ENCODE peak calls at places on chromosomes 6 and 20, in six cellular contexts. Z is AG04450; Y is fibroblast of mammary gland; F is endothelial cell of umbilical vein; W is epithelial cell of esophagus; E is CD8-positive, alpha-beta T cell. S is an unnamed sample.

GRCh38 chr6:166601956-166602355 is 15.5 kb upstream of the RAMACL start:
- DNase-seq in Z (no peak), Y (no peak), F (no peak), W (no peak), E (no peak), S (no peak)

GRCh38 chr20:57397693-57398108 is 6.5 kb downstream of the RBM38 start:
- DNase-seq in Z (no peak), Y (no peak), F (no peak), W (no peak), E (peak; percentile 88), S (no peak)

GRCh38 chr6:160788806-160789205 is 86.8 kb downstream of the PLG start:
- DNase-seq in Z (no peak), Y (no peak), F (no peak), W (no peak), E (no peak), S (no peak)

GRCh38 chr6:41442800-41443501 is 103.2 kb upstream of the FOXP4 start:
- DNase-seq in Z (no peak), Y (peak; percentile 61), F (no peak), W (no peak), E (no peak), S (no peak)

GRCh38 chr6:74073429-74073828 is 377.4 kb downstream of the CD109 start:
- DNase-seq in Z (no peak), Y (peak; percentile 91), F (no peak), W (peak; percentile 88), E (no peak), S (no peak)

GRCh38 chr6:92495246-92495645 is 924.1 kb downstream of the EPHA7 start:
- DNase-seq in Z (no peak), Y (no peak), F (no peak), W (peak; percentile 1), E (no peak), S (no peak)

GRCh38 chr20:12936524-12936923 is 72.2 kb upstream of the SPTLC3 start:
- DNase-seq in Z (no peak), Y (no peak), F (no peak), W (peak; percentile 39), E (no peak), S (no peak)

GRCh38 chr6:132404736-132405135 is 3.5 kb upstream of the MOXD1 start:
- DNase-seq in Z (no peak), Y (peak; percentile 49), F (no peak), W (peak; percentile 7), E (no peak), S (no peak)

GRCh38 chr6:26360451-26361416 is 4.3 kb upstream of the BTN3A2 start:
- DNase-seq in Z (no peak), Y (no peak), F (no peak), W (no peak), E (peak; percentile 26), S (peak; percentile 77)

GRCh38 chr20:8646716-8647115 is 422.2 kb upstream of the PLCB4 start:
- DNase-seq in Z (peak; percentile 73), Y (peak; percentile 34), F (no peak), W (no peak), E (no peak), S (no peak)

GRCh38 chr20:36010745-36011326 is 42.4 kb downstream of the CNBD2 start:
- DNase-seq in Z (no peak), Y (no peak), F (no peak), W (no peak), E (no peak), S (no peak)

GRCh38 chr6:31651602-31652191 is 764 bp downstream of the BAG6 start:
- DNase-seq in Z (no peak), Y (peak; percentile 82), F (peak; percentile 84), W (peak; percentile 84), E (no peak), S (no peak)

GRCh38 chr6:97440590-97441176 is 157.7 kb upstream of the MMS22L start:
- DNase-seq in Z (no peak), Y (peak; percentile 33), F (peak; percentile 10), W (peak; percentile 18), E (no peak), S (no peak)

GRCh38 chr20:43736588-43737091 is 9.8 kb upstream of the GTSF1L start:
- DNase-seq in Z (no peak), Y (no peak), F (no peak), W (no peak), E (no peak), S (peak; percentile 79)

GRCh38 chr20:3068075-3068474 is 3.3 kb upstream of the OXT start:
- DNase-seq in Z (no peak), Y (no peak), F (no peak), W (no peak), E (no peak), S (no peak)

GRCh38 chr20:35039146-35039545 is 53.5 kb downstream of the TRPC4AP start:
- DNase-seq in Z (no peak), Y (no peak), F (no peak), W (peak; percentile 75), E (no peak), S (no peak)

GRCh38 chr20:8021541-8022269 is 2.1 kb upstream of the TMX4 start:
- DNase-seq in Z (no peak), Y (peak; percentile 18), F (no peak), W (no peak), E (no peak), S (no peak)

GRCh38 chr6:117776441-117776840 is 101.2 kb downstream of the NUS1 start:
- DNase-seq in Z (no peak), Y (peak; percentile 4), F (no peak), W (no peak), E (no peak), S (no peak)

GRCh38 chr20:62739067-62739466 is 30.4 kb downstream of the NTSR1 start:
- DNase-seq in Z (no peak), Y (no peak), F (no peak), W (no peak), E (no peak), S (no peak)

GRCh38 chr20:33812673-33813462 is 1.7 kb downstream of the CHMP4B start:
- DNase-seq in Z (no peak), Y (peak; percentile 19), F (peak; percentile 66), W (peak; percentile 37), E (no peak), S (no peak)

GRCh38 chr6:62285612-62286469 is at the start of gene KHDRBS2:
- DNase-seq in Z (no peak), Y (peak; percentile 0), F (no peak), W (peak; percentile 52), E (no peak), S (peak; percentile 30)

GRCh38 chr6:87391334-87391733 is 16.4 kb upstream of the CFAP206 start:
- DNase-seq in Z (no peak), Y (peak; percentile 32), F (peak; percentile 36), W (peak; percentile 56), E (no peak), S (no peak)

GRCh38 chr6:139073118-139073517 is 44.6 kb downstream of the ABRACL start:
- DNase-seq in Z (no peak), Y (no peak), F (no peak), W (no peak), E (no peak), S (no peak)

GRCh38 chr20:64139200-64140081 is 24.8 kb upstream of the MYT1 start:
- DNase-seq in Z (no peak), Y (no peak), F (no peak), W (no peak), E (no peak), S (no peak)

GRCh38 chr6:31660998-31661866 is 654 bp upstream of the C6orf47 start:
- DNase-seq in Z (no peak), Y (peak; percentile 57), F (no peak), W (no peak), E (no peak), S (no peak)

GRCh38 chr20:7744411-7744810 is 195.8 kb downstream of the HAO1 start:
- DNase-seq in Z (peak; percentile 41), Y (peak; percentile 90), F (no peak), W (peak; percentile 82), E (no peak), S (no peak)

GRCh38 chr20:11013801-11014200 is 340.0 kb upstream of the JAG1 start:
- DNase-seq in Z (no peak), Y (no peak), F (peak; percentile 3), W (no peak), E (no peak), S (no peak)

GRCh38 chr6:35993150-35993549 is 31.3 kb downstream of the SLC26A8 start:
- DNase-seq in Z (no peak), Y (no peak), F (no peak), W (no peak), E (no peak), S (no peak)

GRCh38 chr6:122008105-122009100 is 391.0 kb upstream of the HSF2 start:
- DNase-seq in Z (no peak), Y (no peak), F (no peak), W (no peak), E (no peak), S (no peak)

DNA sequence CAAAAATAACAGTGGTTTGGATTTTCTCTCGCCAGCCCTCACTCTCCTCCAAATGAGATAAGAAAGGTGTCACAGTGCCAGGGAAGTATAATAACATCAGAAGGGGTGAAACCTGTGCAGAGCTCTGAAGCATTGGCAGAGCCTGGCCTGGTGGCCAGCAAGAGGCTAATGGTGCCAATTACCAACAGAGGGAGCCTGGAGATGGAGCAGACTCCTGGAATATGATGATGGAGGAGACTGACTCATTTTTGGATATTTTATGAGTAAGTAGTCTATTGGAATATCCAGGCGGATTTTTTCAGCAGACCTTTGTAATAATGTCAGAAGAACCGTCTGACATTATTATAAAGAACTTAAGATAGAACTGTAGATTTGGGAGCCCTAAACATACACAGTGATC is 442.6 kb upstream of the MARCKS start:
- DNase-seq in Z (peak; percentile 36), Y (peak; percentile 83), F (peak; percentile 79), W (peak; percentile 83), E (no peak), S (no peak)
- TF ChIP-seq CTCF in Z (peak; percentile 72), Y (peak; percentile 83), F (peak; percentile 55), W (peak; percentile 84), E (no peak), S (no peak)

GRCh38 chr6:43644940-43645612 is at the start of gene RSPH9:
- DNase-seq in Z (no peak), Y (peak; percentile 80), F (peak; percentile 48), W (peak; percentile 58), E (peak; percentile 69), S (no peak)

GRCh38 chr6:43648248-43648647 is 3.4 kb downstream of the RSPH9 start:
- DNase-seq in Z (no peak), Y (no peak), F (no peak), W (no peak), E (no peak), S (no peak)

GRCh38 chr6:43647613-43648012 is 2.8 kb downstream of the RSPH9 start:
- DNase-seq in Z (no peak), Y (no peak), F (no peak), W (no peak), E (no peak), S (no peak)

GRCh38 chr6:43639984-43640800 is 4.6 kb downstream of the MAD2L1BP start:
- DNase-seq in Z (no peak), Y (no peak), F (no peak), W (peak; percentile 14), E (no peak), S (no peak)

GRCh38 chr6:43645613-43645964 is 753 bp downstream of the RSPH9 start:
- DNase-seq in Z (no peak), Y (no peak), F (no peak), W (no peak), E (no peak), S (no peak)
- H3K4me3 ChIP-seq in Z (peak overlapping the region; percentile 61), Y (peak overlapping the region; percentile 58), F (peak overlapping the region; percentile 38), W (peak overlapping the region; percentile 25), E (peak overlapping the region; percentile 37), S (peak overlapping the region; percentile 30)

GRCh38 chr6:23081701-23082100 is 512.3 kb downstream of the HDGFL1 start:
- DNase-seq in Z (no peak), Y (peak; percentile 5), F (no peak), W (no peak), E (no peak), S (no peak)
- TF ChIP-seq CTCF in Z (peak; percentile 35), Y (peak; percentile 37), F (no peak), W (peak; percentile 42), E (no peak), S (no peak)

GRCh38 chr20:44909872-44910689 is at the start of gene PABPC1L:
- DNase-seq in Z (no peak), Y (peak; percentile 52), F (no peak), W (peak; percentile 79), E (peak; percentile 79), S (no peak)
- H3K4me3 ChIP-seq in Z (peak within 1 kb of the TSS; percentile 79), Y (peak within 1 kb of the TSS; percentile 82), F (peak within 1 kb of the TSS; percentile 51), W (peak within 1 kb of the TSS; percentile 76), E (peak within 1 kb of the TSS; percentile 66), S (peak within 1 kb of the TSS; percentile 74)